ENCODE peak calls at places on chromosomes 3 and 15, in eight cellular contexts. One of them, this sample, is unnamed.

GRCh38 chr3:123789160-123789559 is 95.0 kb downstream of the MYLK start:
- DNase-seq in CD8-positive, alpha-beta memory T cell: no peak
- DNase-seq in pancreas: no peak
- DNase-seq in left lung: no peak
- DNase-seq in OCI-LY7: no peak
- DNase-seq in suprapubic skin: no peak
- DNase-seq in CD4-positive, alpha-beta memory T cell: no peak
- DNase-seq in astrocyte of the spinal cord: no peak
- DNase-seq in this sample: no peak

GRCh38 chr3:94226058-94226457 is 163.2 kb downstream of the NSUN3 start:
- DNase-seq in OCI-LY7: no peak
- DNase-seq in CD4-positive, alpha-beta memory T cell: no peak
- DNase-seq in suprapubic skin: no peak
- DNase-seq in astrocyte of the spinal cord: peak; percentile 80
- DNase-seq in CD8-positive, alpha-beta memory T cell: no peak
- DNase-seq in pancreas: no peak
- DNase-seq in left lung: no peak
- DNase-seq in this sample: no peak

GRCh38 chr3:12916159-12916558 is 74.8 kb upstream of the RPL32 start:
- DNase-seq in suprapubic skin: no peak
- DNase-seq in astrocyte of the spinal cord: no peak
- DNase-seq in OCI-LY7: no peak
- DNase-seq in pancreas: no peak
- DNase-seq in CD8-positive, alpha-beta memory T cell: peak; percentile 59
- DNase-seq in CD4-positive, alpha-beta memory T cell: no peak
- DNase-seq in left lung: no peak
- DNase-seq in this sample: no peak

GRCh38 chr15:45187894-45188830 is at the start of gene SHF:
- DNase-seq in CD4-positive, alpha-beta memory T cell: peak; percentile 78
- DNase-seq in CD8-positive, alpha-beta memory T cell: peak; percentile 64
- DNase-seq in pancreas: no peak
- DNase-seq in left lung: no peak
- DNase-seq in astrocyte of the spinal cord: peak; percentile 28
- DNase-seq in suprapubic skin: no peak
- DNase-seq in OCI-LY7: peak; percentile 84
- DNase-seq in this sample: peak; percentile 63

GRCh38 chr3:158522737-158523136 is 48.3 kb upstream of the MLF1 start:
- DNase-seq in OCI-LY7: no peak
- DNase-seq in astrocyte of the spinal cord: peak; percentile 60
- DNase-seq in left lung: no peak
- DNase-seq in CD4-positive, alpha-beta memory T cell: no peak
- DNase-seq in CD8-positive, alpha-beta memory T cell: no peak
- DNase-seq in pancreas: no peak
- DNase-seq in suprapubic skin: no peak
- DNase-seq in this sample: no peak

GRCh38 chr3:78414261-78414660 is 1353.5 kb downstream of the ROBO1 start:
- DNase-seq in OCI-LY7: no peak
- DNase-seq in pancreas: no peak
- DNase-seq in left lung: no peak
- DNase-seq in CD8-positive, alpha-beta memory T cell: no peak
- DNase-seq in CD4-positive, alpha-beta memory T cell: no peak
- DNase-seq in astrocyte of the spinal cord: no peak
- DNase-seq in suprapubic skin: no peak
- DNase-seq in this sample: no peak

GRCh38 chr3:13574798-13575451 is 26.0 kb downstream of the FBLN2 start:
- DNase-seq in suprapubic skin: peak; percentile 77
- DNase-seq in pancreas: no peak
- DNase-seq in CD8-positive, alpha-beta memory T cell: no peak
- DNase-seq in astrocyte of the spinal cord: peak; percentile 39
- DNase-seq in OCI-LY7: no peak
- DNase-seq in left lung: peak; percentile 55
- DNase-seq in CD4-positive, alpha-beta memory T cell: no peak
- DNase-seq in this sample: no peak

GRCh38 chr15:69624816-69625215 is 172.2 kb downstream of the RPLP1 start:
- DNase-seq in left lung: no peak
- DNase-seq in astrocyte of the spinal cord: no peak
- DNase-seq in OCI-LY7: no peak
- DNase-seq in pancreas: no peak
- DNase-seq in CD8-positive, alpha-beta memory T cell: no peak
- DNase-seq in suprapubic skin: no peak
- DNase-seq in CD4-positive, alpha-beta memory T cell: no peak
- DNase-seq in this sample: no peak

GRCh38 chr3:133841196-133841595 is 35.6 kb downstream of the SRPRB start:
- DNase-seq in CD8-positive, alpha-beta memory T cell: no peak
- DNase-seq in pancreas: no peak
- DNase-seq in CD4-positive, alpha-beta memory T cell: no peak
- DNase-seq in left lung: no peak
- DNase-seq in astrocyte of the spinal cord: no peak
- DNase-seq in OCI-LY7: no peak
- DNase-seq in suprapubic skin: no peak
- DNase-seq in this sample: no peak

GRCh38 chr15:100284701-100285100 is 57.1 kb downstream of the ADAMTS17 start:
- DNase-seq in left lung: no peak
- DNase-seq in OCI-LY7: no peak
- DNase-seq in CD8-positive, alpha-beta memory T cell: no peak
- DNase-seq in CD4-positive, alpha-beta memory T cell: no peak
- DNase-seq in pancreas: peak; percentile 65
- DNase-seq in suprapubic skin: no peak
- DNase-seq in astrocyte of the spinal cord: no peak
- DNase-seq in this sample: peak; percentile 77

GRCh38 chr3:8371085-8371551 is 130.5 kb upstream of the LMCD1 start:
- DNase-seq in CD4-positive, alpha-beta memory T cell: no peak
- DNase-seq in OCI-LY7: no peak
- DNase-seq in left lung: no peak
- DNase-seq in pancreas: no peak
- DNase-seq in suprapubic skin: no peak
- DNase-seq in astrocyte of the spinal cord: peak; percentile 80
- DNase-seq in CD8-positive, alpha-beta memory T cell: no peak
- DNase-seq in this sample: no peak

GRCh38 chr3:148002705-148003205 is 593.6 kb downstream of the ZIC1 start:
- DNase-seq in CD4-positive, alpha-beta memory T cell: no peak
- DNase-seq in suprapubic skin: no peak
- DNase-seq in OCI-LY7: no peak
- DNase-seq in CD8-positive, alpha-beta memory T cell: no peak
- DNase-seq in astrocyte of the spinal cord: no peak
- DNase-seq in left lung: no peak
- DNase-seq in pancreas: no peak
- DNase-seq in this sample: no peak

GRCh38 chr3:148006508-148006907 is 597.3 kb downstream of the ZIC1 start:
- DNase-seq in astrocyte of the spinal cord: peak; percentile 94
- DNase-seq in CD8-positive, alpha-beta memory T cell: no peak
- DNase-seq in pancreas: no peak
- DNase-seq in left lung: no peak
- DNase-seq in OCI-LY7: no peak
- DNase-seq in CD4-positive, alpha-beta memory T cell: no peak
- DNase-seq in suprapubic skin: no peak
- DNase-seq in this sample: no peak

GRCh38 chr3:148008591-148008990 is 599.4 kb downstream of the ZIC1 start:
- DNase-seq in CD8-positive, alpha-beta memory T cell: no peak
- DNase-seq in suprapubic skin: no peak
- DNase-seq in pancreas: no peak
- DNase-seq in astrocyte of the spinal cord: peak; percentile 64
- DNase-seq in CD4-positive, alpha-beta memory T cell: no peak
- DNase-seq in OCI-LY7: no peak
- DNase-seq in left lung: no peak
- DNase-seq in this sample: no peak

GRCh38 chr3:148004331-148004730 is 595.2 kb downstream of the ZIC1 start:
- DNase-seq in left lung: no peak
- DNase-seq in astrocyte of the spinal cord: no peak
- DNase-seq in OCI-LY7: no peak
- DNase-seq in suprapubic skin: no peak
- DNase-seq in CD8-positive, alpha-beta memory T cell: no peak
- DNase-seq in CD4-positive, alpha-beta memory T cell: no peak
- DNase-seq in pancreas: no peak
- DNase-seq in this sample: no peak

DNA sequence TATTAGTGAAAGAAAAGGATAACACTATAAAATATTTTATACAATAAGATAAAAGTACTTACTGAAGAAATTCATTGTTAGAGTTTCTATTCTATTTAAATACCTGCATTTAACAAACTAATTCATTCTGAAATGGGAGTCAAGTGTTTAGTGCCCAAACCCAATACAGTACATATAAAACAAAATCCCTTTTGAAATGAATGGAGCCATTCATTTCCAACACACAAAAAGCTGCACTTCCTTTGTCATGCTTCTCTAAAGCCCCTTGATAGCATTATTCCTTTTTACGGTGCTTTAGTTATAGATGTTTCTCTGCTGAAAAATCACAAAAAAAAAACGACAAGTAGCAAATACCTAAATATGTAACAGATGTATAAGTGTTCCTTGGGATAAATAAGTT is 596.3 kb downstream of the ZIC1 start:
- DNase-seq in OCI-LY7: no peak
- DNase-seq in CD8-positive, alpha-beta memory T cell: no peak
- DNase-seq in suprapubic skin: no peak
- DNase-seq in CD4-positive, alpha-beta memory T cell: no peak
- DNase-seq in pancreas: no peak
- DNase-seq in left lung: no peak
- DNase-seq in astrocyte of the spinal cord: no peak
- DNase-seq in this sample: no peak
- H3K4me3 ChIP-seq in OCI-LY7: no peak overlapping the region
- H3K4me3 ChIP-seq in CD8-positive, alpha-beta memory T cell: no peak overlapping the region
- H3K4me3 ChIP-seq in suprapubic skin: no peak overlapping the region
- H3K4me3 ChIP-seq in CD4-positive, alpha-beta memory T cell: no peak overlapping the region
- H3K4me3 ChIP-seq in pancreas: no peak overlapping the region
- H3K4me3 ChIP-seq in left lung: no peak overlapping the region
- H3K4me3 ChIP-seq in astrocyte of the spinal cord: no peak overlapping the region
- H3K4me3 ChIP-seq in this sample: no peak overlapping the region

GRCh38 chr3:17747184-17747889 is 4.9 kb upstream of the TBC1D5 start:
- DNase-seq in CD8-positive, alpha-beta memory T cell: no peak
- DNase-seq in OCI-LY7: peak; percentile 73
- DNase-seq in CD4-positive, alpha-beta memory T cell: no peak
- DNase-seq in pancreas: no peak
- DNase-seq in left lung: no peak
- DNase-seq in astrocyte of the spinal cord: no peak
- DNase-seq in suprapubic skin: no peak
- DNase-seq in this sample: no peak
- H3K4me3 ChIP-seq in CD8-positive, alpha-beta memory T cell: no peak overlapping the region
- H3K4me3 ChIP-seq in OCI-LY7: peak overlapping the region; percentile 27
- H3K4me3 ChIP-seq in CD4-positive, alpha-beta memory T cell: no peak overlapping the region
- H3K4me3 ChIP-seq in pancreas: no peak overlapping the region
- H3K4me3 ChIP-seq in left lung: no peak overlapping the region
- H3K4me3 ChIP-seq in astrocyte of the spinal cord: no peak overlapping the region
- H3K4me3 ChIP-seq in suprapubic skin: no peak overlapping the region
- H3K4me3 ChIP-seq in this sample: no peak overlapping the region

GRCh38 chr15:56767315-56767714 is 34.0 kb upstream of the ZNF280D start:
- DNase-seq in CD8-positive, alpha-beta memory T cell: no peak
- DNase-seq in CD4-positive, alpha-beta memory T cell: no peak
- DNase-seq in suprapubic skin: no peak
- DNase-seq in pancreas: no peak
- DNase-seq in OCI-LY7: no peak
- DNase-seq in astrocyte of the spinal cord: no peak
- DNase-seq in left lung: no peak
- DNase-seq in this sample: no peak

GRCh38 chr15:56763082-56763481 is 29.8 kb upstream of the ZNF280D start:
- DNase-seq in CD8-positive, alpha-beta memory T cell: no peak
- DNase-seq in OCI-LY7: no peak
- DNase-seq in astrocyte of the spinal cord: no peak
- DNase-seq in pancreas: no peak
- DNase-seq in left lung: no peak
- DNase-seq in CD4-positive, alpha-beta memory T cell: no peak
- DNase-seq in suprapubic skin: no peak
- DNase-seq in this sample: no peak

GRCh38 chr15:56760186-56760585 is 26.9 kb upstream of the ZNF280D start:
- DNase-seq in left lung: no peak
- DNase-seq in suprapubic skin: no peak
- DNase-seq in OCI-LY7: no peak
- DNase-seq in astrocyte of the spinal cord: peak; percentile 53
- DNase-seq in CD4-positive, alpha-beta memory T cell: no peak
- DNase-seq in pancreas: no peak
- DNase-seq in CD8-positive, alpha-beta memory T cell: no peak
- DNase-seq in this sample: no peak

GRCh38 chr15:56765252-56765651 is 31.9 kb upstream of the ZNF280D start:
- DNase-seq in CD8-positive, alpha-beta memory T cell: no peak
- DNase-seq in left lung: no peak
- DNase-seq in suprapubic skin: no peak
- DNase-seq in astrocyte of the spinal cord: peak; percentile 84
- DNase-seq in CD4-positive, alpha-beta memory T cell: no peak
- DNase-seq in pancreas: no peak
- DNase-seq in OCI-LY7: peak; percentile 32
- DNase-seq in this sample: no peak

DNA sequence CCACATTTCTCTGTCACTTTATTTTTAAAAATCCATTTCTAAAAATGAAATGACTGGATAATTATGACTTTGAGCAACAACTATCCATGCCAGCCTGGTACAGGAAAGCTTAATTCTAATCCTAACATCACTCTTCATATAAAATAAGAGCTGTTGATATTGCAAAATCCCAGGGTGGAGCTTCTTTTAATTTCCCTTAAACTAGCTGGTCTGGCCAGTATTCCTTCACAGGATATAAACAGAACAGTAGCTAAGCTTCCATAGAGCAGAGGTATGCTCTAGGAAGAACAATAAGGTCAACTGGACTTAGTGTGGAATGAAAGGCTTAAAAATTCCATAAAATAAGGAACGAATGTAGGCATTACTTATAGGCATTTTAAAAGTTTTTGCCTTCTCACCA is 30.2 kb upstream of the ZNF280D start:
- DNase-seq in CD4-positive, alpha-beta memory T cell: no peak
- DNase-seq in OCI-LY7: no peak
- DNase-seq in left lung: no peak
- DNase-seq in astrocyte of the spinal cord: no peak
- DNase-seq in CD8-positive, alpha-beta memory T cell: no peak
- DNase-seq in pancreas: no peak
- DNase-seq in suprapubic skin: no peak
- DNase-seq in this sample: no peak
- H3K4me3 ChIP-seq in CD4-positive, alpha-beta memory T cell: no peak overlapping the region
- H3K4me3 ChIP-seq in OCI-LY7: no peak overlapping the region
- H3K4me3 ChIP-seq in left lung: no peak overlapping the region
- H3K4me3 ChIP-seq in astrocyte of the spinal cord: no peak overlapping the region
- H3K4me3 ChIP-seq in CD8-positive, alpha-beta memory T cell: no peak overlapping the region
- H3K4me3 ChIP-seq in pancreas: no peak overlapping the region
- H3K4me3 ChIP-seq in suprapubic skin: no peak overlapping the region
- H3K4me3 ChIP-seq in this sample: no peak overlapping the region

GRCh38 chr3:72077473-72078259 is 292.7 kb upstream of the PROK2 start:
- DNase-seq in pancreas: no peak
- DNase-seq in suprapubic skin: no peak
- DNase-seq in OCI-LY7: peak; percentile 86
- DNase-seq in left lung: no peak
- DNase-seq in astrocyte of the spinal cord: no peak
- DNase-seq in CD8-positive, alpha-beta memory T cell: no peak
- DNase-seq in CD4-positive, alpha-beta memory T cell: no peak
- DNase-seq in this sample: no peak
- H3K4me3 ChIP-seq in pancreas: no peak overlapping the region
- H3K4me3 ChIP-seq in suprapubic skin: no peak overlapping the region
- H3K4me3 ChIP-seq in OCI-LY7: peak overlapping the region; percentile 48
- H3K4me3 ChIP-seq in left lung: no peak overlapping the region
- H3K4me3 ChIP-seq in astrocyte of the spinal cord: no peak overlapping the region
- H3K4me3 ChIP-seq in CD8-positive, alpha-beta memory T cell: no peak overlapping the region
- H3K4me3 ChIP-seq in CD4-positive, alpha-beta memory T cell: no peak overlapping the region
- H3K4me3 ChIP-seq in this sample: no peak overlapping the region

This sample was measured in breast epithelium.